ENCODE peak calls at places on chromosomes 11 and 22, in seven cellular contexts. One of them, this sample, is unnamed.

GRCh38 chr22:47847281-47847890 is 1084.9 kb downstream of the TBC1D22A start:
- DNase-seq in astrocyte of the cerebellum: no peak
- DNase-seq in right atrium auricular region: peak; percentile 36
- DNase-seq in activated CD8-positive, alpha-beta T cell treated with anti-CD3 and anti-CD28 coated beads for 36 hours: no peak
- DNase-seq in mucosa of descending colon: no peak
- DNase-seq in WTC11: no peak
- DNase-seq in activated T-cell treated with anti-CD3 and anti-CD28 coated beads, Interleukin-2, amount 50 U/mL, for 72 hours: no peak
- DNase-seq in this sample: no peak

GRCh38 chr11:62122076-62122475 is 1.7 kb upstream of the INCENP start:
- DNase-seq in mucosa of descending colon: no peak
- DNase-seq in right atrium auricular region: no peak
- DNase-seq in activated CD8-positive, alpha-beta T cell treated with anti-CD3 and anti-CD28 coated beads for 36 hours: no peak
- DNase-seq in WTC11: peak; percentile 35
- DNase-seq in activated T-cell treated with anti-CD3 and anti-CD28 coated beads, Interleukin-2, amount 50 U/mL, for 72 hours: no peak
- DNase-seq in astrocyte of the cerebellum: no peak
- DNase-seq in this sample: no peak

GRCh38 chr11:120883404-120884135 is 140.3 kb upstream of the TBCEL start:
- DNase-seq in astrocyte of the cerebellum: peak; percentile 6
- DNase-seq in mucosa of descending colon: no peak
- DNase-seq in right atrium auricular region: peak; percentile 70
- DNase-seq in activated T-cell treated with anti-CD3 and anti-CD28 coated beads, Interleukin-2, amount 50 U/mL, for 72 hours: no peak
- DNase-seq in WTC11: no peak
- DNase-seq in activated CD8-positive, alpha-beta T cell treated with anti-CD3 and anti-CD28 coated beads for 36 hours: no peak
- DNase-seq in this sample: peak; percentile 8

GRCh38 chr11:69580529-69580928 is 60.4 kb upstream of the CCND1 start:
- DNase-seq in WTC11: no peak
- DNase-seq in activated CD8-positive, alpha-beta T cell treated with anti-CD3 and anti-CD28 coated beads for 36 hours: no peak
- DNase-seq in activated T-cell treated with anti-CD3 and anti-CD28 coated beads, Interleukin-2, amount 50 U/mL, for 72 hours: no peak
- DNase-seq in astrocyte of the cerebellum: no peak
- DNase-seq in mucosa of descending colon: no peak
- DNase-seq in right atrium auricular region: no peak
- DNase-seq in this sample: no peak

GRCh38 chr11:130916238-130916855 is at the start of gene SNX19:
- DNase-seq in activated CD8-positive, alpha-beta T cell treated with anti-CD3 and anti-CD28 coated beads for 36 hours: peak; percentile 89
- DNase-seq in right atrium auricular region: peak; percentile 90
- DNase-seq in WTC11: peak; percentile 91
- DNase-seq in activated T-cell treated with anti-CD3 and anti-CD28 coated beads, Interleukin-2, amount 50 U/mL, for 72 hours: peak; percentile 91
- DNase-seq in mucosa of descending colon: peak; percentile 97
- DNase-seq in astrocyte of the cerebellum: peak; percentile 73
- DNase-seq in this sample: peak; percentile 93

GRCh38 chr11:23336961-23337360 is 476.7 kb upstream of the CCDC179 start:
- DNase-seq in WTC11: no peak
- DNase-seq in astrocyte of the cerebellum: no peak
- DNase-seq in right atrium auricular region: no peak
- DNase-seq in activated CD8-positive, alpha-beta T cell treated with anti-CD3 and anti-CD28 coated beads for 36 hours: no peak
- DNase-seq in activated T-cell treated with anti-CD3 and anti-CD28 coated beads, Interleukin-2, amount 50 U/mL, for 72 hours: no peak
- DNase-seq in mucosa of descending colon: no peak
- DNase-seq in this sample: no peak

GRCh38 chr22:43331064-43331435 is 12.1 kb downstream of the SCUBE1 start:
- DNase-seq in activated T-cell treated with anti-CD3 and anti-CD28 coated beads, Interleukin-2, amount 50 U/mL, for 72 hours: no peak
- DNase-seq in WTC11: no peak
- DNase-seq in astrocyte of the cerebellum: no peak
- DNase-seq in activated CD8-positive, alpha-beta T cell treated with anti-CD3 and anti-CD28 coated beads for 36 hours: no peak
- DNase-seq in mucosa of descending colon: no peak
- DNase-seq in right atrium auricular region: no peak
- DNase-seq in this sample: no peak

GRCh38 chr22:37843746-37844089 is 416 bp downstream of the ANKRD54 start:
- DNase-seq in activated CD8-positive, alpha-beta T cell treated with anti-CD3 and anti-CD28 coated beads for 36 hours: peak; percentile 62
- DNase-seq in WTC11: peak; percentile 59
- DNase-seq in mucosa of descending colon: peak; percentile 75
- DNase-seq in right atrium auricular region: no peak
- DNase-seq in astrocyte of the cerebellum: no peak
- DNase-seq in activated T-cell treated with anti-CD3 and anti-CD28 coated beads, Interleukin-2, amount 50 U/mL, for 72 hours: peak; percentile 68
- DNase-seq in this sample: peak; percentile 66

GRCh38 chr11:66720223-66720898 is 8.7 kb downstream of the SPTBN2 start:
- DNase-seq in activated CD8-positive, alpha-beta T cell treated with anti-CD3 and anti-CD28 coated beads for 36 hours: peak; percentile 81
- DNase-seq in mucosa of descending colon: peak; percentile 63
- DNase-seq in right atrium auricular region: no peak
- DNase-seq in WTC11: peak; percentile 84
- DNase-seq in astrocyte of the cerebellum: peak; percentile 22
- DNase-seq in activated T-cell treated with anti-CD3 and anti-CD28 coated beads, Interleukin-2, amount 50 U/mL, for 72 hours: peak; percentile 80
- DNase-seq in this sample: peak; percentile 96

GRCh38 chr11:96000064-96000463 is 76.2 kb upstream of the MTMR2 start:
- DNase-seq in right atrium auricular region: no peak
- DNase-seq in activated T-cell treated with anti-CD3 and anti-CD28 coated beads, Interleukin-2, amount 50 U/mL, for 72 hours: no peak
- DNase-seq in mucosa of descending colon: no peak
- DNase-seq in WTC11: no peak
- DNase-seq in astrocyte of the cerebellum: no peak
- DNase-seq in activated CD8-positive, alpha-beta T cell treated with anti-CD3 and anti-CD28 coated beads for 36 hours: no peak
- DNase-seq in this sample: no peak

GRCh38 chr11:65187146-65187675 is 5.5 kb downstream of the CAPN1 start:
- DNase-seq in activated CD8-positive, alpha-beta T cell treated with anti-CD3 and anti-CD28 coated beads for 36 hours: no peak
- DNase-seq in mucosa of descending colon: no peak
- DNase-seq in WTC11: no peak
- DNase-seq in astrocyte of the cerebellum: no peak
- DNase-seq in right atrium auricular region: no peak
- DNase-seq in activated T-cell treated with anti-CD3 and anti-CD28 coated beads, Interleukin-2, amount 50 U/mL, for 72 hours: no peak
- DNase-seq in this sample: no peak

GRCh38 chr22:39748877-39749276 is 144.7 kb downstream of the ENTHD1 start:
- DNase-seq in mucosa of descending colon: no peak
- DNase-seq in astrocyte of the cerebellum: peak; percentile 19
- DNase-seq in activated T-cell treated with anti-CD3 and anti-CD28 coated beads, Interleukin-2, amount 50 U/mL, for 72 hours: no peak
- DNase-seq in activated CD8-positive, alpha-beta T cell treated with anti-CD3 and anti-CD28 coated beads for 36 hours: no peak
- DNase-seq in right atrium auricular region: no peak
- DNase-seq in WTC11: no peak
- DNase-seq in this sample: no peak

GRCh38 chr22:21446827-21447690 is 20.1 kb upstream of the TMEM191C start:
- DNase-seq in right atrium auricular region: peak; percentile 42
- DNase-seq in astrocyte of the cerebellum: no peak
- DNase-seq in activated T-cell treated with anti-CD3 and anti-CD28 coated beads, Interleukin-2, amount 50 U/mL, for 72 hours: no peak
- DNase-seq in WTC11: peak; percentile 10
- DNase-seq in mucosa of descending colon: peak; percentile 9
- DNase-seq in activated CD8-positive, alpha-beta T cell treated with anti-CD3 and anti-CD28 coated beads for 36 hours: no peak
- DNase-seq in this sample: peak; percentile 8

GRCh38 chr11:112354364-112354763 is 93.7 kb upstream of the PLET1 start:
- DNase-seq in astrocyte of the cerebellum: no peak
- DNase-seq in mucosa of descending colon: no peak
- DNase-seq in activated T-cell treated with anti-CD3 and anti-CD28 coated beads, Interleukin-2, amount 50 U/mL, for 72 hours: no peak
- DNase-seq in WTC11: no peak
- DNase-seq in right atrium auricular region: no peak
- DNase-seq in activated CD8-positive, alpha-beta T cell treated with anti-CD3 and anti-CD28 coated beads for 36 hours: no peak
- DNase-seq in this sample: no peak

GRCh38 chr22:26360169-26360885 is 68.7 kb upstream of the ASPHD2 start:
- DNase-seq in WTC11: peak; percentile 81
- DNase-seq in right atrium auricular region: peak; percentile 83
- DNase-seq in mucosa of descending colon: peak; percentile 35
- DNase-seq in activated CD8-positive, alpha-beta T cell treated with anti-CD3 and anti-CD28 coated beads for 36 hours: peak; percentile 80
- DNase-seq in astrocyte of the cerebellum: peak; percentile 62
- DNase-seq in activated T-cell treated with anti-CD3 and anti-CD28 coated beads, Interleukin-2, amount 50 U/mL, for 72 hours: peak; percentile 59
- DNase-seq in this sample: peak; percentile 78

GRCh38 chr11:69653406-69653960 is 12.5 kb downstream of the CCND1 start:
- DNase-seq in mucosa of descending colon: peak; percentile 16
- DNase-seq in activated CD8-positive, alpha-beta T cell treated with anti-CD3 and anti-CD28 coated beads for 36 hours: no peak
- DNase-seq in WTC11: no peak
- DNase-seq in activated T-cell treated with anti-CD3 and anti-CD28 coated beads, Interleukin-2, amount 50 U/mL, for 72 hours: no peak
- DNase-seq in astrocyte of the cerebellum: no peak
- DNase-seq in right atrium auricular region: no peak
- DNase-seq in this sample: no peak

GRCh38 chr11:128859563-128860441 is 7.3 kb downstream of the KCNJ1 start:
- DNase-seq in right atrium auricular region: peak; percentile 67
- DNase-seq in astrocyte of the cerebellum: no peak
- DNase-seq in activated CD8-positive, alpha-beta T cell treated with anti-CD3 and anti-CD28 coated beads for 36 hours: peak; percentile 87
- DNase-seq in WTC11: peak; percentile 88
- DNase-seq in activated T-cell treated with anti-CD3 and anti-CD28 coated beads, Interleukin-2, amount 50 U/mL, for 72 hours: peak; percentile 80
- DNase-seq in mucosa of descending colon: peak; percentile 84
- DNase-seq in this sample: peak; percentile 89

GRCh38 chr11:38411149-38411548 is 1813.1 kb upstream of the RAG2 start:
- DNase-seq in activated T-cell treated with anti-CD3 and anti-CD28 coated beads, Interleukin-2, amount 50 U/mL, for 72 hours: no peak
- DNase-seq in astrocyte of the cerebellum: no peak
- DNase-seq in WTC11: no peak
- DNase-seq in mucosa of descending colon: no peak
- DNase-seq in activated CD8-positive, alpha-beta T cell treated with anti-CD3 and anti-CD28 coated beads for 36 hours: no peak
- DNase-seq in right atrium auricular region: no peak
- DNase-seq in this sample: no peak

GRCh38 chr22:45212306-45212709 is 28.4 kb downstream of the KIAA0930 start:
- DNase-seq in activated CD8-positive, alpha-beta T cell treated with anti-CD3 and anti-CD28 coated beads for 36 hours: no peak
- DNase-seq in activated T-cell treated with anti-CD3 and anti-CD28 coated beads, Interleukin-2, amount 50 U/mL, for 72 hours: no peak
- DNase-seq in right atrium auricular region: peak; percentile 89
- DNase-seq in astrocyte of the cerebellum: peak; percentile 47
- DNase-seq in mucosa of descending colon: peak; percentile 62
- DNase-seq in WTC11: no peak
- DNase-seq in this sample: no peak

GRCh38 chr11:116563028-116563712 is 209.6 kb downstream of the BUD13 start:
- DNase-seq in right atrium auricular region: no peak
- DNase-seq in mucosa of descending colon: no peak
- DNase-seq in WTC11: no peak
- DNase-seq in astrocyte of the cerebellum: no peak
- DNase-seq in activated T-cell treated with anti-CD3 and anti-CD28 coated beads, Interleukin-2, amount 50 U/mL, for 72 hours: no peak
- DNase-seq in activated CD8-positive, alpha-beta T cell treated with anti-CD3 and anti-CD28 coated beads for 36 hours: no peak
- DNase-seq in this sample: peak; percentile 64

GRCh38 chr11:130431337-130431773 is 2.9 kb upstream of the ADAMTS8 start:
- DNase-seq in mucosa of descending colon: peak; percentile 83
- DNase-seq in astrocyte of the cerebellum: peak; percentile 61
- DNase-seq in WTC11: peak; percentile 97
- DNase-seq in activated T-cell treated with anti-CD3 and anti-CD28 coated beads, Interleukin-2, amount 50 U/mL, for 72 hours: peak; percentile 74
- DNase-seq in right atrium auricular region: peak; percentile 82
- DNase-seq in activated CD8-positive, alpha-beta T cell treated with anti-CD3 and anti-CD28 coated beads for 36 hours: peak; percentile 86
- DNase-seq in this sample: peak; percentile 78

GRCh38 chr22:27997538-27997937 is 78.5 kb upstream of the PITPNB start:
- DNase-seq in right atrium auricular region: no peak
- DNase-seq in mucosa of descending colon: no peak
- DNase-seq in activated CD8-positive, alpha-beta T cell treated with anti-CD3 and anti-CD28 coated beads for 36 hours: no peak
- DNase-seq in activated T-cell treated with anti-CD3 and anti-CD28 coated beads, Interleukin-2, amount 50 U/mL, for 72 hours: no peak
- DNase-seq in astrocyte of the cerebellum: no peak
- DNase-seq in WTC11: no peak
- DNase-seq in this sample: no peak

GRCh38 chr11:12008790-12009616 is 577 bp upstream of the DKK3 start:
- DNase-seq in astrocyte of the cerebellum: no peak
- DNase-seq in right atrium auricular region: no peak
- DNase-seq in mucosa of descending colon: peak; percentile 39
- DNase-seq in activated CD8-positive, alpha-beta T cell treated with anti-CD3 and anti-CD28 coated beads for 36 hours: no peak
- DNase-seq in WTC11: peak; percentile 81
- DNase-seq in activated T-cell treated with anti-CD3 and anti-CD28 coated beads, Interleukin-2, amount 50 U/mL, for 72 hours: peak; percentile 4
- DNase-seq in this sample: peak; percentile 22

GRCh38 chr11:59573216-59573615 is 42.4 kb downstream of the OSBP start:
- DNase-seq in astrocyte of the cerebellum: peak; percentile 84
- DNase-seq in right atrium auricular region: no peak
- DNase-seq in WTC11: no peak
- DNase-seq in activated CD8-positive, alpha-beta T cell treated with anti-CD3 and anti-CD28 coated beads for 36 hours: no peak
- DNase-seq in mucosa of descending colon: no peak
- DNase-seq in activated T-cell treated with anti-CD3 and anti-CD28 coated beads, Interleukin-2, amount 50 U/mL, for 72 hours: no peak
- DNase-seq in this sample: no peak

GRCh38 chr11:15893080-15893492 is 463.3 kb downstream of the SOX6 start:
- DNase-seq in activated T-cell treated with anti-CD3 and anti-CD28 coated beads, Interleukin-2, amount 50 U/mL, for 72 hours: no peak
- DNase-seq in WTC11: no peak
- DNase-seq in astrocyte of the cerebellum: peak; percentile 23
- DNase-seq in right atrium auricular region: no peak
- DNase-seq in activated CD8-positive, alpha-beta T cell treated with anti-CD3 and anti-CD28 coated beads for 36 hours: no peak
- DNase-seq in mucosa of descending colon: no peak
- DNase-seq in this sample: no peak

GRCh38 chr22:38085056-38085455 is 1.1 kb upstream of the SLC16A8 start:
- DNase-seq in activated CD8-positive, alpha-beta T cell treated with anti-CD3 and anti-CD28 coated beads for 36 hours: no peak
- DNase-seq in astrocyte of the cerebellum: no peak
- DNase-seq in WTC11: no peak
- DNase-seq in activated T-cell treated with anti-CD3 and anti-CD28 coated beads, Interleukin-2, amount 50 U/mL, for 72 hours: no peak
- DNase-seq in mucosa of descending colon: no peak
- DNase-seq in right atrium auricular region: no peak
- DNase-seq in this sample: no peak

GRCh38 chr11:477042-477715 is 27.1 kb downstream of the PTDSS2 start:
- DNase-seq in astrocyte of the cerebellum: no peak
- DNase-seq in right atrium auricular region: no peak
- DNase-seq in WTC11: no peak
- DNase-seq in activated T-cell treated with anti-CD3 and anti-CD28 coated beads, Interleukin-2, amount 50 U/mL, for 72 hours: no peak
- DNase-seq in activated CD8-positive, alpha-beta T cell treated with anti-CD3 and anti-CD28 coated beads for 36 hours: no peak
- DNase-seq in mucosa of descending colon: no peak
- DNase-seq in this sample: no peak

GRCh38 chr11:91653091-91653754 is 571.4 kb upstream of the FAT3 start:
- DNase-seq in right atrium auricular region: no peak
- DNase-seq in astrocyte of the cerebellum: no peak
- DNase-seq in activated T-cell treated with anti-CD3 and anti-CD28 coated beads, Interleukin-2, amount 50 U/mL, for 72 hours: no peak
- DNase-seq in mucosa of descending colon: no peak
- DNase-seq in WTC11: no peak
- DNase-seq in activated CD8-positive, alpha-beta T cell treated with anti-CD3 and anti-CD28 coated beads for 36 hours: no peak
- DNase-seq in this sample: no peak

GRCh38 chr11:44931466-44931865 is 19.2 kb downstream of the TP53I11 start:
- DNase-seq in right atrium auricular region: no peak
- DNase-seq in mucosa of descending colon: no peak
- DNase-seq in activated CD8-positive, alpha-beta T cell treated with anti-CD3 and anti-CD28 coated beads for 36 hours: no peak
- DNase-seq in WTC11: no peak
- DNase-seq in astrocyte of the cerebellum: no peak
- DNase-seq in activated T-cell treated with anti-CD3 and anti-CD28 coated beads, Interleukin-2, amount 50 U/mL, for 72 hours: no peak
- DNase-seq in this sample: no peak